ENCODE peak calls at places on chromosomes 11 and 22, in six cellular contexts. P, C, D, K, V and M are unnamed samples.

GRCh38 chr11:110000045-110000502 is 93.1 kb upstream of the ZC3H12C start:
- DNase-seq in C (no peak), K (no peak), V (peak; percentile 88), P (no peak), D (peak; percentile 54), M (no peak)

GRCh38 chr11:6608726-6609501 is 3.1 kb downstream of the TAF10 start:
- DNase-seq in D (no peak), C (peak; percentile 26), P (no peak), K (no peak), V (no peak), M (no peak)

GRCh38 chr11:7196396-7197146 is 55.1 kb upstream of the SYT9 start:
- DNase-seq in D (no peak), P (no peak), K (no peak), C (no peak), V (no peak), M (no peak)

GRCh38 chr11:72589802-72590761 is 84.1 kb downstream of the PDE2A start:
- DNase-seq in D (no peak), K (peak; percentile 54), C (no peak), V (no peak), P (peak; percentile 84), M (peak; percentile 45)

GRCh38 chr11:27698872-27699241 is 1.4 kb downstream of the BDNF start:
- DNase-seq in K (peak; percentile 28), P (peak; percentile 86), D (peak; percentile 90), V (peak; percentile 79), C (peak; percentile 66), M (no peak)

GRCh38 chr11:93936416-93936815 is 84.7 kb upstream of the HEPHL1 start:
- DNase-seq in D (no peak), K (no peak), P (no peak), C (no peak), V (no peak), M (no peak)

GRCh38 chr11:1878134-1879031 is 13.3 kb downstream of the PRR33 start:
- DNase-seq in V (no peak), K (no peak), D (no peak), P (peak; percentile 60), C (no peak), M (peak; percentile 15)

GRCh38 chr11:46499821-46500220 is 94.0 kb downstream of the AMBRA1 start:
- DNase-seq in K (no peak), C (no peak), V (no peak), P (no peak), D (no peak), M (no peak)

GRCh38 chr11:72814831-72815618 is 814 bp downstream of the ATG16L2 start:
- DNase-seq in V (peak; percentile 60), P (no peak), C (no peak), D (no peak), K (peak; percentile 50), M (no peak)

GRCh38 chr11:58629857-58630256 is 7.4 kb downstream of the CNTF start:
- DNase-seq in C (no peak), D (peak; percentile 36), K (no peak), V (peak; percentile 54), P (no peak), M (no peak)

GRCh38 chr11:35005156-35005780 is 88.8 kb downstream of the PDHX start:
- DNase-seq in P (no peak), D (no peak), C (no peak), V (no peak), K (no peak), M (no peak)

GRCh38 chr11:33266418-33267215 is 9.4 kb downstream of the HIPK3 start:
- DNase-seq in P (no peak), C (no peak), K (no peak), D (no peak), V (peak; percentile 15), M (no peak)

GRCh38 chr11:114896594-114896993 is 218.3 kb downstream of the NXPE2 start:
- DNase-seq in P (no peak), D (no peak), V (no peak), C (no peak), K (no peak), M (no peak)

GRCh38 chr11:12137005-12137690 is 26.8 kb downstream of the MICAL2 start:
- DNase-seq in P (no peak), K (no peak), D (no peak), V (no peak), C (no peak), M (no peak)

GRCh38 chr11:29963796-29964195 is 53.0 kb downstream of the KCNA4 start:
- DNase-seq in C (no peak), K (no peak), D (no peak), P (no peak), V (no peak), M (no peak)

GRCh38 chr11:123351375-123351774 is 78.7 kb upstream of the GRAMD1B start:
- DNase-seq in P (no peak), D (no peak), V (no peak), K (no peak), C (no peak), M (no peak)

GRCh38 chr11:119512373-119512772 is 89.4 kb upstream of the THY1 start:
- DNase-seq in K (no peak), C (no peak), V (no peak), P (no peak), D (no peak), M (peak; percentile 25)

GRCh38 chr11:88281317-88281712 is 56.2 kb downstream of the CTSC start:
- DNase-seq in P (no peak), D (no peak), C (no peak), K (no peak), V (peak; percentile 16), M (no peak)
- TF ChIP-seq CTCF in P (no peak), D (no peak), C (no peak), K (no peak), V (no peak), M (no peak)

DNA sequence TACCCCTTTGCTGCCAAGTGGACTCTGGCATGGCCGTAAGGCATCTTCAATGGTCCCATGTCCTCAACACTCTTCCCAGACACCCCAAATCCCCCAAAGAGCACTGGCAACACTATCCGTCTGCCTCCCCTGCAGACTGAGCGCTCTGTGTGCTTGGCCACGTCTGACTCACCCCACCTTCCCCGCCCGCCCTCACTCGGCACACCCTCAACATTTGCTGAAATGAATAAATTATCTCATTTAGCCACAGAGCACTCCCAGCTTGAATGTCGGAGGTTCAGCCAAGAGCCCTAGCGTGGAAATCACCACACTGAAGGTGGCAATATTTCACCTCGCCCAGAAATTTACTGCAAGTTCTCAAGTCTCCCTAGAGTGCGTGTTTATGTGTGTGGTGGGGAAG is 46.5 kb upstream of the TCF20 start:
- DNase-seq in C (peak; percentile 41), D (peak; percentile 63), V (no peak), P (no peak), K (peak; percentile 50), M (no peak)
- TF ChIP-seq CTCF in C (no peak), D (no peak), V (no peak), P (no peak), K (no peak), M (no peak)

GRCh38 chr22:39943366-39943765 is 16.8 kb upstream of the TMA7B start:
- DNase-seq in C (no peak), V (no peak), D (no peak), P (no peak), K (peak; percentile 36), M (no peak)
- TF ChIP-seq CTCF in C (no peak), V (peak; percentile 10), D (no peak), P (no peak), K (no peak), M (no peak)

GRCh38 chr11:68025047-68025446 is 5.4 kb upstream of the NDUFS8 start:
- DNase-seq in C (no peak), D (no peak), K (no peak), P (no peak), V (no peak), M (no peak)
- TF ChIP-seq CTCF in C (no peak), D (no peak), K (no peak), P (no peak), V (no peak), M (no peak)

GRCh38 chr11:74839971-74840370 is 91.3 kb downstream of the RNF169 start:
- DNase-seq in V (no peak), D (no peak), P (no peak), K (no peak), C (no peak), M (no peak)

GRCh38 chr11:74844865-74845264 is 96.2 kb downstream of the RNF169 start:
- DNase-seq in P (no peak), C (no peak), D (no peak), K (no peak), V (no peak), M (no peak)

GRCh38 chr11:74840486-74840885 is 91.8 kb downstream of the RNF169 start:
- DNase-seq in D (no peak), K (no peak), C (no peak), V (no peak), P (no peak), M (no peak)

GRCh38 chr11:74844072-74844471 is 95.4 kb downstream of the RNF169 start:
- DNase-seq in K (no peak), D (no peak), C (peak; percentile 58), P (no peak), V (no peak), M (no peak)

GRCh38 chr11:74842967-74843366 is 94.3 kb downstream of the RNF169 start:
- DNase-seq in P (no peak), C (peak; percentile 18), K (no peak), V (no peak), D (no peak), M (no peak)
- TF ChIP-seq CTCF in P (no peak), C (no peak), K (no peak), V (peak; percentile 31), D (no peak), M (no peak)